ENCODE peak calls at places on chromosomes 4 and X, in eight cellular contexts. K, W, I, X, A, L, V and P are unnamed samples.

GRCh38 chr4:14178421-14178820 is 550.9 kb upstream of the BOD1L1 start:
- DNase-seq in K (no peak), W (peak), I (no peak), X (no peak), A (peak), L (peak), V (peak), P (no peak)

GRCh38 chrX:85375333-85375738 is 4.1 kb downstream of the POF1B start:
- DNase-seq in K (no peak), W (no peak), I (peak), X (peak), A (peak), L (no peak), V (no peak), P (no peak)

GRCh38 chrX:11759172-11759460 is 1.1 kb downstream of the MSL3 start:
- DNase-seq in K (no peak), W (no peak), I (no peak), X (no peak), A (no peak), L (no peak), V (no peak), P (no peak)

GRCh38 chr4:41057456-41057855 is 156.9 kb downstream of the APBB2 start:
- DNase-seq in K (no peak), W (no peak), I (no peak), X (no peak), A (no peak), L (no peak), V (peak), P (no peak)

GRCh38 chr4:136935305-136935704 is 597.0 kb downstream of the PCDH18 start:
- DNase-seq in K (no peak), W (no peak), I (no peak), X (no peak), A (no peak), L (no peak), V (peak), P (no peak)

GRCh38 chrX:153669174-153669890 is 4.3 kb downstream of the PNCK start:
- DNase-seq in K (no peak), W (no peak), I (peak), X (peak), A (no peak), L (peak), V (no peak), P (no peak)

GRCh38 chr4:8652181-8653078 is 59.9 kb downstream of the CPZ start:
- DNase-seq in K (no peak), W (no peak), I (no peak), X (no peak), A (no peak), L (no peak), V (no peak), P (no peak)

GRCh38 chrX:68938244-68939004 is 109.6 kb downstream of the EFNB1 start:
- DNase-seq in K (peak), W (no peak), I (no peak), X (no peak), A (no peak), L (no peak), V (peak), P (no peak)

GRCh38 chr4:168647976-168648375 is 151.1 kb downstream of the PALLD start:
- DNase-seq in K (no peak), W (no peak), I (no peak), X (no peak), A (no peak), L (no peak), V (no peak), P (no peak)

GRCh38 chr4:137180349-137180748 is 351.9 kb downstream of the PCDH18 start:
- DNase-seq in K (no peak), W (peak), I (no peak), X (peak), A (no peak), L (no peak), V (no peak), P (no peak)

GRCh38 chrX:25640276-25640675 is 497.9 kb upstream of the MAGEB18 start:
- DNase-seq in K (no peak), W (no peak), I (no peak), X (no peak), A (no peak), L (no peak), V (no peak), P (no peak)

GRCh38 chrX:9829308-9830267 is 43.4 kb downstream of the SHROOM2 start:
- DNase-seq in K (peak), W (no peak), I (no peak), X (no peak), A (peak), L (peak), V (peak), P (peak)

GRCh38 chr4:100450449-100450848 is 67.4 kb downstream of the EMCN start:
- DNase-seq in K (no peak), W (no peak), I (no peak), X (no peak), A (no peak), L (no peak), V (peak), P (no peak)

GRCh38 chr4:7536876-7537275 is 102.1 kb upstream of the PSAPL1 start:
- DNase-seq in K (no peak), W (no peak), I (no peak), X (no peak), A (no peak), L (no peak), V (no peak), P (no peak)

GRCh38 chr4:7539186-7539585 is 104.5 kb upstream of the PSAPL1 start:
- DNase-seq in K (no peak), W (no peak), I (no peak), X (no peak), A (no peak), L (no peak), V (no peak), P (no peak)

GRCh38 chr4:7539659-7540058 is 104.9 kb upstream of the PSAPL1 start:
- DNase-seq in K (no peak), W (peak), I (peak), X (no peak), A (peak), L (no peak), V (peak), P (no peak)

GRCh38 chr4:7537853-7538252 is 103.1 kb upstream of the PSAPL1 start:
- DNase-seq in K (no peak), W (no peak), I (no peak), X (no peak), A (no peak), L (no peak), V (no peak), P (no peak)

DNA sequence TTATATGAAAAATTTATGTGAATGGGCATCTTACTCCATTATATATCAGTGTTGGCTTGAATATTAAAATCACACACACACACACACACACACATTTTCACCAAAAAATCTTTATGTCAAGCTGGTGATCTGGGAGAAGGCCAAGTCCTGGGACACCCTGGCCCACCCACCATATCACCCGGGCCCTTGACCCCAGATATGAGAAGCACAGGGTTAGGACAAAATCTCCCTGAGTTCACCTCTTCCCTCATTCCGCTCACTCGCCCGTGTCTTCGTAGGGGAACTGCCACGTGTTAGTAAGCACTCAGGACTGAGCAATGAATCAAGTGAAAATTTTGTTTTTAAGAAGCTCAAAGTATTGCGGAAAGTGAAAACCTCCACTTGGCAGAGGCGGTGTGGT is 103.8 kb upstream of the PSAPL1 start:
- DNase-seq in K (no peak), W (no peak), I (no peak), X (no peak), A (no peak), L (no peak), V (no peak), P (no peak)
- H3K4me3 ChIP-seq in K (no peak), W (no peak), I (no peak), X (no peak), A (no peak), L (no peak), V (no peak), P (no peak)

GRCh38 chr4:165112258-165113156 is at the start of gene TMEM192:
- DNase-seq in K (peak), W (peak), I (peak), X (peak), A (peak), L (peak), V (peak), P (peak)
- TF ChIP-seq CTCF in K (peak), W (no peak), I (peak), X (peak), A (peak), L (peak), V (peak), P (no peak)

GRCh38 chr4:35604724-35605123 is 639.6 kb downstream of the ARAP2 start:
- DNase-seq in K (no peak), W (no peak), I (no peak), X (no peak), A (no peak), L (peak), V (no peak), P (no peak)

GRCh38 chr4:35614120-35614519 is 630.2 kb downstream of the ARAP2 start:
- DNase-seq in K (no peak), W (no peak), I (no peak), X (no peak), A (no peak), L (no peak), V (no peak), P (no peak)

GRCh38 chr4:35604252-35604651 is 640.1 kb downstream of the ARAP2 start:
- DNase-seq in K (no peak), W (no peak), I (no peak), X (no peak), A (no peak), L (no peak), V (no peak), P (no peak)

GRCh38 chr4:35608205-35608604 is 636.1 kb downstream of the ARAP2 start:
- DNase-seq in K (no peak), W (no peak), I (no peak), X (no peak), A (no peak), L (no peak), V (no peak), P (no peak)
- H3K4me3 ChIP-seq in K (no peak), W (no peak), I (no peak), X (no peak), A (no peak), L (no peak), V (no peak), P (no peak)

DNA sequence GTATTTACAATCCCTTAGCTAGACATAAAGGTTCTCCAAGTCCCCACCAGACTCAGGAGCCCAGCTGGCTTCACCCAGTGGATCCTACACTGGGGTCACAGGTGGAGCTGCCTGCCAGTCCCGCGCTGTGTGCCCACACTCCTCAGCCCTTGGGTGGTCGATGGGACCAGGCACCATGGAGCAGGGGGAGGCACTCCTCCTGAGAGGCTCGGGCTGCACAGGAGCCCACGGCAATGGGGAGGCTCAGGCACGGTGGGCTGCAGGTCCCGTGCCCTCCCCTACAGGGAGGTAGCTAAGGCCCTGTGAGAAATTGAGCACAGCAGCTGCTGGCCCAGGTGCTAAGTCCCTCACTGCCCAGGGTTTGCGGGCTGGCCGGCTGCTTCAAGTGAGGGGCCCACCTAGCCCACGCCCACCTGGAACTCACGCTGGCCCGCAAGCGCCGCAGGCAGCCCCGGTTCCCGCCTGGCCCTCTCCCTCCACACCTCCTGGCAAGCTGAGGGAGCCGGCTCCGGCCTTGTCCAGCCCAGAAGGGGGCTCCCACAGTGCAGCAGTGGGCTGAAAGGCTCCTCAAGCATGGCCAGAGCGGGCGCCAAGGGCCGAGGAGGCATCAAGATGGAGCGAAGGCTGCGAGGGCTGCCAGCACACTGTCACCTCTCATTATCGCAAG is 113.9 kb downstream of the PRDM5 start:
- DNase-seq in K (no peak), W (no peak), I (no peak), X (no peak), A (no peak), L (no peak), V (no peak), P (no peak)
- TF ChIP-seq CTCF in K (no peak), W (no peak), I (no peak), X (no peak), A (no peak), L (no peak), V (no peak), P (no peak)

GRCh38 chr4:65671402-65671801 is 1.1 kb upstream of the EPHA5 start:
- DNase-seq in K (no peak), W (no peak), I (no peak), X (no peak), A (no peak), L (no peak), V (no peak), P (no peak)

GRCh38 chr4:65669981-65670330 is 333 bp downstream of the EPHA5 start:
- DNase-seq in K (no peak), W (no peak), I (no peak), X (no peak), A (no peak), L (no peak), V (no peak), P (no peak)

GRCh38 chr4:65668201-65669007 is 1.9 kb downstream of the EPHA5 start:
- DNase-seq in K (no peak), W (peak), I (peak), X (peak), A (peak), L (no peak), V (peak), P (no peak)

GRCh38 chr4:65669008-65669971 is 999 bp downstream of the EPHA5 start:
- DNase-seq in K (no peak), W (peak), I (peak), X (peak), A (peak), L (no peak), V (peak), P (no peak)

DNA sequence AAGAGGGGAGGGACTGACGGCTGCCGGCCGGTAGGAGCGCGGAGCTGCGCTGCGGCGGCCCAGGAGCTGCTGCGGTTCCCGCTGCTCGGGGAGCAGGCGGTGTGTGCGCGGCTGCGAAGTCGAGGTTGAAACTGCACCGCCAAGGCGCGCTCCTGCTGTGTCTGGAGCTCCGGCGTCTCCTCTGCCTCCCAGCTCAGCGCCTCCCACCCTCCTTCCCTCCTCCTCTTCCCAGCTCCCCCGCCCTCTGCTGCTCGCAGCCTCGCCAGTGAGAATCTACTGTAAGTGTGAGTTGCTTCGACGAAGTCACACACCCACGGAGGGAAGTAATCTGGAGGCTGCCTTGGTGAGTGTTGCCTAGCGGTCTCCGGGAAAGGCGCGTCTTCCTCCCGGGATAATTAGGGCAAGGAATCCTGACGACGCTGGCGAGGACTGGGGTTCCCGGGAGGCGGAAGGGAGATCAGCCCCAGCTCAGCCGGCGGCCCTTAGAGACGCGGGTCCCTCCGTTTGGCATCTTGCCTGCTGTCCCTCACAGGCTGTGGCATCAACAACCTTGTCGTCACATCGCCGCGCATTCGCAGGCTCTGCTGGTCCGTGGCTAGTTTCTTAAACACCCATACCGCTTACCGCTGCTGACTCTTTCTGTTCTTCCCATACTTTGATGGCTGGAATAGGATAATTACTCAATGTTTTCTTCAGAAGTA is at the start of gene EPHA5:
- DNase-seq in K (no peak), W (peak), I (peak), X (peak), A (peak), L (peak), V (peak), P (peak)
- H3K4me3 ChIP-seq in K (peak), W (peak), I (peak), X (peak), A (peak), L (no peak), V (peak), P (peak)

GRCh38 chr4:3762753-3763511 is 3.3 kb upstream of the ADRA2C start:
- DNase-seq in K (no peak), W (no peak), I (no peak), X (no peak), A (no peak), L (no peak), V (no peak), P (no peak)

GRCh38 chr4:3767569-3768288 is 1.5 kb downstream of the ADRA2C start:
- DNase-seq in K (no peak), W (peak), I (peak), X (peak), A (peak), L (no peak), V (peak), P (no peak)

GRCh38 chr4:3766207-3766790 is at the start of gene ADRA2C:
- DNase-seq in K (no peak), W (peak), I (peak), X (peak), A (peak), L (no peak), V (no peak), P (no peak)

GRCh38 chr4:3766791-3767561 is 791 bp downstream of the ADRA2C start:
- DNase-seq in K (no peak), W (peak), I (peak), X (peak), A (peak), L (no peak), V (peak), P (no peak)

GRCh38 chr4:3765271-3766206 is 646 bp upstream of the ADRA2C start:
- DNase-seq in K (no peak), W (peak), I (peak), X (peak), A (peak), L (no peak), V (peak), P (peak)
- TF ChIP-seq CTCF in K (no peak), W (peak), I (no peak), X (no peak), A (peak), L (no peak), V (no peak), P (peak)

DNA sequence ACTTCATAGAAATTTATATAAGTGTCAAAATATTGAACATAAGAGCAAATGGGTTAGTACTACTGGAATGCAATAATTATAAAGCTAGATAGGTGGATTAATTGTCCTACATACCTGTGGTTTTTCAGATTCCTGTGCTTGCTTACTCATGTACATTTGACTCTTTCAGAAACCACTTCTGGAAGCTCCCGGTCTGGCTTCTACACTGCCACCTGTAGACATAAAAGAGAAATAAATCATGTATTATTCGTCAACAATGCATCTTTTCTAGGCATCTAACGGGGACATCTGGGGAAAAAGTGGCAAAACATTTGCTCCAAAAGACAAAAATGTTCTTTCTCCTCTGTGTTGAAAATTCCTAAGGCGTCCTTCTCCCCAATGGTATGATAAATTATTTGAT is 648.6 kb upstream of the DIPK2B start:
- DNase-seq in K (no peak), W (peak), I (peak), X (peak), A (peak), L (peak), V (peak), P (peak)
- H3K4me3 ChIP-seq in K (no peak), W (peak), I (peak), X (no peak), A (peak), L (peak), V (peak), P (peak)

DNA sequence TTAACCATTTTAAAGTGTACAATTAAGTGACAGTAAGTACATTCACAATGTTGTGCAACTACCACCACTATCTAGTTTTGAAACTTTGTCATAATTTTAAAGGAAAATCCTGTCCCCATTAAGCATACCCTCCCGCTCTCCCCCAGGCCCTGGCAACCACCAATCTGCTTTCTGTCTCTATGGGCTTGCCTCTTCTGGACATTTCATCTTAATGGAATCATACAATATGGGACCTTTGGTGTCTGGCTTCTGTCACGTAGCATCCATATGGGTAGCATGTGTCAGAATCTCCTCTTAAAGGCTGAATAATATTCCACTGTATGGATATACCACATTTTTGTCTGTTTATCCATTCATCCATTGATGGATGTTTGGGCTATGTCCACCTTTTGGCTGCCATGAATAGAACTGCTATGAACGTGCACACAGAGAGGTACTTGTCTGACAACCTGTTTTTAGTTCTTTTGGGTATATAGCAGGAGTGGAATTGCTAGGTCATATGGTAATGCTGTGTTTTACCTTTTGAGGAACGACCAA is 61.5 kb downstream of the ELF4 start:
- DNase-seq in K (no peak), W (no peak), I (no peak), X (no peak), A (no peak), L (no peak), V (no peak), P (no peak)
- TF ChIP-seq CTCF in K (no peak), W (no peak), I (no peak), X (no peak), A (no peak), L (no peak), V (no peak), P (no peak)

DNA sequence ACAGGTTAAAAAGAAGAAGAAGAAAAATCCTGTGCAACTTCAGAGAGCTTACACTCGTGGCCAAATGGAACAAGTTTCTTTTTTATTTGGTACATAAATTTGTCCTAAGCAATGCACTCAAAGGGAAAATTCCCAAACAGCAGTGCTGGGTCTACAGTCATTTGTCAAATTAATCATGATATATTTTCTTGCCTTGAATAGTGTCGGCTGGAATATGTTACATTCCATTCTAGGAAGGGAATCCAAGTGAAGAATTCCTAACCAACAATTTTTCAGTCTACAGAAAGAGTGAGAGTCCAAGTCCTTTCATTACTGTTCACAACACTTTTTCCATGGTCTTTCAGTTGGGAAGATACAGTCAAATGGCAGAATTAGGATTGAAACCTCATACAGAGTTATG is 63.9 kb downstream of the HAND2 start:
- DNase-seq in K (no peak), W (no peak), I (no peak), X (no peak), A (no peak), L (no peak), V (no peak), P (no peak)
- H3K4me3 ChIP-seq in K (no peak), W (no peak), I (no peak), X (no peak), A (no peak), L (no peak), V (no peak), P (no peak)